ENCODE peak calls at places on chromosome 17, in ten cellular contexts. B is activated T-helper 1 cell treated with Interleukin-2 at 50 U/mL for 16 hours; N is stimulated activated naive B cell treated with anti-CD40 and anti-IgM and Interleukin-4, amounts not matched to agents 10 μg/mL and 1 μg/mL and 100 μg/mL, for 72 hours; S is NCI-H1105 treated with DMSO at 0.1 percent for 48 hours; V is AG04450; Z is mucosa of gallbladder; J is Karpas-422; Y is stimulated activated CD8-positive, alpha-beta memory T cell treated with anti-CD3 and anti-CD28 coated beads, Interleukin-15, amount 100 ng/mL, for 4 hours; P is testis; U is GM13977. W is an unnamed sample.

GRCh38 chr17:75638893-75639292 is 5.7 kb downstream of the SMIM5 start:
- DNase-seq in B (no peak), N (no peak), S (no peak), V (no peak), Z (peak; percentile 43), J (no peak), Y (no peak), P (no peak), U (no peak), W (no peak)

GRCh38 chr17:57284984-57285646 is 28.8 kb downstream of the MSI2 start:
- DNase-seq in B (no peak), N (peak; percentile 49), S (no peak), V (no peak), Z (no peak), J (no peak), Y (peak; percentile 15), P (peak; percentile 88), U (peak; percentile 58), W (no peak)

GRCh38 chr17:2025622-2026309 is 632 bp upstream of the RTN4RL1 start:
- DNase-seq in B (no peak), N (no peak), S (peak; percentile 19), V (no peak), Z (peak; percentile 75), J (no peak), Y (no peak), P (peak; percentile 86), U (peak; percentile 74), W (peak; percentile 75)

GRCh38 chr17:60618854-60619253 is 18.9 kb downstream of the PPM1D start:
- DNase-seq in B (no peak), N (no peak), S (no peak), V (no peak), Z (no peak), J (no peak), Y (no peak), P (no peak), U (no peak), W (no peak)

GRCh38 chr17:48052956-48053757 is 5.0 kb downstream of the NFE2L1 start:
- DNase-seq in B (no peak), N (no peak), S (peak; percentile 64), V (no peak), Z (peak; percentile 33), J (no peak), Y (no peak), P (peak; percentile 94), U (no peak), W (no peak)

GRCh38 chr17:10516638-10517037 is 1.7 kb downstream of the MYH1 start:
- DNase-seq in B (no peak), N (no peak), S (no peak), V (no peak), Z (no peak), J (no peak), Y (no peak), P (no peak), U (no peak), W (no peak)

GRCh38 chr17:62587554-62587953 is 39.9 kb upstream of the MRC2 start:
- DNase-seq in B (no peak), N (no peak), S (no peak), V (no peak), Z (no peak), J (no peak), Y (no peak), P (no peak), U (no peak), W (no peak)

GRCh38 chr17:36813357-36813756 is 123.9 kb upstream of the LHX1 start:
- DNase-seq in B (no peak), N (no peak), S (no peak), V (no peak), Z (no peak), J (no peak), Y (no peak), P (no peak), U (no peak), W (no peak)

GRCh38 chr17:27596571-27597187 is 34.3 kb upstream of the LGALS9 start:
- DNase-seq in B (no peak), N (no peak), S (peak; percentile 9), V (no peak), Z (no peak), J (no peak), Y (no peak), P (no peak), U (no peak), W (no peak)

GRCh38 chr17:73841431-73842060 is 197.3 kb upstream of the SDK2 start:
- DNase-seq in B (no peak), N (no peak), S (peak; percentile 46), V (no peak), Z (no peak), J (peak; percentile 57), Y (no peak), P (no peak), U (no peak), W (no peak)

GRCh38 chr17:49053171-49053829 is 56.1 kb downstream of the IGF2BP1 start:
- DNase-seq in B (no peak), N (no peak), S (no peak), V (no peak), Z (no peak), J (no peak), Y (no peak), P (no peak), U (no peak), W (no peak)

GRCh38 chr17:59149051-59149450 is 5.9 kb downstream of the SKA2 start:
- DNase-seq in B (no peak), N (no peak), S (no peak), V (no peak), Z (no peak), J (no peak), Y (no peak), P (no peak), U (no peak), W (no peak)

GRCh38 chr17:74954665-74955421 is 17.7 kb downstream of the HID1 start:
- DNase-seq in B (no peak), N (no peak), S (no peak), V (no peak), Z (no peak), J (no peak), Y (no peak), P (no peak), U (no peak), W (no peak)

GRCh38 chr17:6384481-6384880 is 50.4 kb downstream of the AIPL1 start:
- DNase-seq in B (no peak), N (no peak), S (no peak), V (no peak), Z (no peak), J (no peak), Y (no peak), P (no peak), U (no peak), W (no peak)

GRCh38 chr17:36550491-36551417 is 6.0 kb downstream of the GGNBP2 start:
- DNase-seq in B (no peak), N (no peak), S (no peak), V (no peak), Z (no peak), J (peak; percentile 68), Y (no peak), P (no peak), U (peak; percentile 50), W (no peak)

GRCh38 chr17:59830007-59830630 is 62.6 kb downstream of the TUBD1 start:
- DNase-seq in B (no peak), N (no peak), S (no peak), V (no peak), Z (no peak), J (no peak), Y (no peak), P (no peak), U (no peak), W (no peak)

GRCh38 chr17:5049314-5049819 is 14.1 kb upstream of the SLC52A1 start:
- DNase-seq in B (peak; percentile 67), N (no peak), S (no peak), V (no peak), Z (peak; percentile 44), J (no peak), Y (no peak), P (no peak), U (no peak), W (no peak)

GRCh38 chr17:74750327-74751069 is 2.1 kb downstream of the NHERF1 start:
- DNase-seq in B (no peak), N (no peak), S (no peak), V (no peak), Z (peak; percentile 88), J (no peak), Y (no peak), P (no peak), U (no peak), W (no peak)

GRCh38 chr17:79925242-79925957 is 86.2 kb upstream of the CBX4 start:
- DNase-seq in B (no peak), N (no peak), S (no peak), V (no peak), Z (peak; percentile 89), J (no peak), Y (no peak), P (peak; percentile 65), U (no peak), W (no peak)

GRCh38 chr17:7740481-7741001 is 23.0 kb downstream of the DNAH2 start:
- DNase-seq in B (no peak), N (no peak), S (peak; percentile 74), V (no peak), Z (no peak), J (no peak), Y (no peak), P (peak; percentile 17), U (no peak), W (no peak)

GRCh38 chr17:13395872-13396271 is 205.9 kb downstream of the HS3ST3A1 start:
- DNase-seq in B (no peak), N (no peak), S (no peak), V (no peak), Z (no peak), J (no peak), Y (no peak), P (no peak), U (no peak), W (no peak)

GRCh38 chr17:48725005-48725293 is 2.0 kb downstream of the PRAC2 start:
- DNase-seq in B (no peak), N (no peak), S (no peak), V (no peak), Z (no peak), J (no peak), Y (no peak), P (no peak), U (no peak), W (no peak)

GRCh38 chr17:47205419-47205963 is 3.7 kb upstream of the MYL4 start:
- DNase-seq in B (peak; percentile 54), N (peak; percentile 58), S (no peak), V (no peak), Z (peak; percentile 53), J (peak; percentile 87), Y (peak; percentile 54), P (peak; percentile 37), U (peak; percentile 45), W (peak; percentile 61)

W was measured in amniotic stem cell.